ENCODE peak calls at places on chromosomes 4 and X, in five cellular contexts. One of them, this sample, is unnamed.

GRCh38 chr4:182293836-182294235 is 50.6 kb downstream of the TENM3 start:
- DNase-seq in epithelial cell of esophagus: no peak
- DNase-seq in WERI-Rb-1: no peak
- DNase-seq in ovary: no peak
- DNase-seq in skeletal muscle cell: no peak
- DNase-seq in this sample: no peak

GRCh38 chr4:7867701-7868429 is 71.8 kb downstream of the AFAP1 start:
- DNase-seq in epithelial cell of esophagus: peak
- DNase-seq in WERI-Rb-1: no peak
- DNase-seq in ovary: no peak
- DNase-seq in skeletal muscle cell: no peak
- DNase-seq in this sample: peak

GRCh38 chrX:137354851-137355250 is 211.1 kb upstream of the ZIC3 start:
- DNase-seq in epithelial cell of esophagus: no peak
- DNase-seq in WERI-Rb-1: no peak
- DNase-seq in ovary: no peak
- DNase-seq in skeletal muscle cell: no peak
- DNase-seq in this sample: no peak

GRCh38 chr4:189143255-189143654 is 797.4 kb upstream of the FRG1 start:
- DNase-seq in epithelial cell of esophagus: peak
- DNase-seq in WERI-Rb-1: no peak
- DNase-seq in ovary: no peak
- DNase-seq in skeletal muscle cell: no peak
- DNase-seq in this sample: peak

GRCh38 chrX:110396777-110397176 is 38.1 kb downstream of the RTL9 start:
- DNase-seq in epithelial cell of esophagus: peak
- DNase-seq in WERI-Rb-1: no peak
- DNase-seq in ovary: no peak
- DNase-seq in skeletal muscle cell: no peak
- DNase-seq in this sample: no peak

GRCh38 chr4:181517521-181517920 is 725.7 kb upstream of the TENM3 start:
- DNase-seq in epithelial cell of esophagus: no peak
- DNase-seq in WERI-Rb-1: no peak
- DNase-seq in ovary: no peak
- DNase-seq in skeletal muscle cell: no peak
- DNase-seq in this sample: no peak

GRCh38 chr4:155759372-155760252 is 791 bp downstream of the GUCY1B1 start:
- DNase-seq in epithelial cell of esophagus: peak
- DNase-seq in WERI-Rb-1: peak
- DNase-seq in ovary: peak
- DNase-seq in skeletal muscle cell: no peak
- DNase-seq in this sample: peak

GRCh38 chr4:7007142-7007907 is 35.8 kb upstream of the TADA2B start:
- DNase-seq in epithelial cell of esophagus: no peak
- DNase-seq in WERI-Rb-1: peak
- DNase-seq in ovary: no peak
- DNase-seq in skeletal muscle cell: no peak
- DNase-seq in this sample: no peak

GRCh38 chrX:132876933-132877332 is 81.5 kb downstream of the HS6ST2 start:
- DNase-seq in epithelial cell of esophagus: no peak
- DNase-seq in WERI-Rb-1: no peak
- DNase-seq in ovary: no peak
- DNase-seq in skeletal muscle cell: no peak
- DNase-seq in this sample: no peak

GRCh38 chr4:173119818-173120217 is 48.8 kb upstream of the GALNT7 start:
- DNase-seq in epithelial cell of esophagus: peak
- DNase-seq in WERI-Rb-1: no peak
- DNase-seq in ovary: no peak
- DNase-seq in skeletal muscle cell: no peak
- DNase-seq in this sample: no peak

GRCh38 chrX:30183554-30183953 is 31.8 kb upstream of the MAGEB2 start:
- DNase-seq in epithelial cell of esophagus: no peak
- DNase-seq in WERI-Rb-1: no peak
- DNase-seq in ovary: no peak
- DNase-seq in skeletal muscle cell: no peak
- DNase-seq in this sample: no peak

GRCh38 chrX:134544614-134545255 is 84.8 kb downstream of the HPRT1 start:
- DNase-seq in epithelial cell of esophagus: no peak
- DNase-seq in WERI-Rb-1: no peak
- DNase-seq in ovary: peak
- DNase-seq in skeletal muscle cell: no peak
- DNase-seq in this sample: no peak

GRCh38 chr4:54100607-54101189 is 735 bp downstream of the GSX2 start:
- DNase-seq in epithelial cell of esophagus: no peak
- DNase-seq in WERI-Rb-1: no peak
- DNase-seq in ovary: no peak
- DNase-seq in skeletal muscle cell: no peak
- DNase-seq in this sample: peak

GRCh38 chr4:24417206-24417605 is 167.1 kb downstream of the DHX15 start:
- DNase-seq in epithelial cell of esophagus: no peak
- DNase-seq in WERI-Rb-1: no peak
- DNase-seq in ovary: no peak
- DNase-seq in skeletal muscle cell: peak
- DNase-seq in this sample: no peak

GRCh38 chrX:9414416-9414815 is 50.4 kb upstream of the TBL1X start:
- DNase-seq in epithelial cell of esophagus: no peak
- DNase-seq in WERI-Rb-1: no peak
- DNase-seq in ovary: no peak
- DNase-seq in skeletal muscle cell: no peak
- DNase-seq in this sample: no peak

GRCh38 chr4:170190265-170190664 is 100.5 kb upstream of the AADAT start:
- DNase-seq in epithelial cell of esophagus: peak
- DNase-seq in WERI-Rb-1: no peak
- DNase-seq in ovary: no peak
- DNase-seq in skeletal muscle cell: no peak
- DNase-seq in this sample: no peak

GRCh38 chrX:19794690-19795089 is 92.7 kb downstream of the SH3KBP1 start:
- DNase-seq in epithelial cell of esophagus: no peak
- DNase-seq in WERI-Rb-1: no peak
- DNase-seq in ovary: no peak
- DNase-seq in skeletal muscle cell: no peak
- DNase-seq in this sample: no peak

GRCh38 chr4:103292373-103292772 is 94.2 kb upstream of the CENPE start:
- DNase-seq in epithelial cell of esophagus: no peak
- DNase-seq in WERI-Rb-1: no peak
- DNase-seq in ovary: no peak
- DNase-seq in skeletal muscle cell: no peak
- DNase-seq in this sample: no peak

GRCh38 chr4:64385177-64385549 is 24.1 kb downstream of the TECRL start:
- DNase-seq in epithelial cell of esophagus: no peak
- DNase-seq in WERI-Rb-1: no peak
- DNase-seq in ovary: no peak
- DNase-seq in skeletal muscle cell: no peak
- DNase-seq in this sample: no peak

GRCh38 chr4:183142566-183143545 is 43.8 kb downstream of the WWC2 start:
- DNase-seq in epithelial cell of esophagus: peak
- DNase-seq in WERI-Rb-1: no peak
- DNase-seq in ovary: no peak
- DNase-seq in skeletal muscle cell: peak
- DNase-seq in this sample: peak

GRCh38 chr4:15920723-15921591 is 17.6 kb downstream of the FGFBP1 start:
- DNase-seq in epithelial cell of esophagus: peak
- DNase-seq in WERI-Rb-1: no peak
- DNase-seq in ovary: peak
- DNase-seq in skeletal muscle cell: peak
- DNase-seq in this sample: peak

GRCh38 chrX:21740329-21741274 is 17.3 kb downstream of the SMPX start:
- DNase-seq in epithelial cell of esophagus: no peak
- DNase-seq in WERI-Rb-1: peak
- DNase-seq in ovary: peak
- DNase-seq in skeletal muscle cell: no peak
- DNase-seq in this sample: no peak